ENCODE peak calls at places on chromosomes 12 and 14, in eight cellular contexts. C is ascending aorta, R is tibial nerve, L is IMR-90, J is esophagus squamous epithelium, M is left ventricle myocardium inferior, G is Caco-2, Q is breast epithelium. Y is an unnamed sample. For H3K4me1 and H3K36me3, the result is how much of the 10 kb centered on the place peaks cover.

GRCh38 chr14:74400328-74400727 is 25.7 kb downstream of the SYNDIG1L start:
- DNase-seq in C (peak), R (no peak), L (no peak), J (no peak), M (no peak), G (no peak), Q (no peak), Y (no peak)

GRCh38 chr12:99092100-99092851 is 447.2 kb downstream of the APAF1 start:
- DNase-seq in C (no peak), R (no peak), L (no peak), J (no peak), M (no peak), G (no peak), Q (no peak), Y (no peak)

GRCh38 chr12:121000530-121000929 is 15.8 kb downstream of the C12orf43 start:
- DNase-seq in C (no peak), R (no peak), L (no peak), J (no peak), M (no peak), G (no peak), Q (no peak), Y (no peak)

GRCh38 chr12:114684098-114684869 is at the start of gene TBX3:
- DNase-seq in C (peak), R (peak), L (peak), J (peak), M (peak), G (peak), Q (peak), Y (peak)

GRCh38 chr14:74140374-74140850 is 55.7 kb downstream of the LIN52 start:
- DNase-seq in C (peak), R (peak), L (no peak), J (no peak), M (peak), G (no peak), Q (no peak), Y (peak)

GRCh38 chr14:33432407-33433023 is 493.8 kb downstream of the NPAS3 start:
- DNase-seq in C (no peak), R (no peak), L (peak), J (no peak), M (no peak), G (no peak), Q (no peak), Y (no peak)

GRCh38 chr12:66514581-66514980 is 164.3 kb downstream of the GRIP1 start:
- DNase-seq in C (no peak), R (no peak), L (no peak), J (no peak), M (no peak), G (no peak), Q (no peak), Y (no peak)

GRCh38 chr12:69500631-69501030 is 30.4 kb downstream of the FRS2 start:
- DNase-seq in C (no peak), R (no peak), L (peak), J (no peak), M (no peak), G (no peak), Q (no peak), Y (no peak)

GRCh38 chr14:74065746-74066575 is 18.3 kb downstream of the ALDH6A1 start:
- DNase-seq in C (no peak), R (no peak), L (peak), J (no peak), M (no peak), G (no peak), Q (no peak), Y (no peak)

GRCh38 chr14:33118653-33119052 is 180.0 kb downstream of the NPAS3 start:
- DNase-seq in C (no peak), R (no peak), L (no peak), J (no peak), M (no peak), G (no peak), Q (no peak), Y (no peak)

GRCh38 chr12:93813972-93814821 is 137.0 kb downstream of the CRADD start:
- DNase-seq in C (peak), R (peak), L (peak), J (no peak), M (peak), G (no peak), Q (peak), Y (peak)

GRCh38 chr14:75150150-75150549 is 23.3 kb upstream of the NEK9 start:
- DNase-seq in C (no peak), R (no peak), L (no peak), J (no peak), M (no peak), G (no peak), Q (no peak), Y (no peak)

GRCh38 chr14:50559990-50560928 is at the start of gene ATL1:
- DNase-seq in C (peak), R (peak), L (peak), J (no peak), M (peak), G (peak), Q (peak), Y (peak)

GRCh38 chr14:33509927-33510535 is 440.8 kb downstream of the EGLN3 start:
- DNase-seq in C (no peak), R (no peak), L (no peak), J (no peak), M (no peak), G (no peak), Q (no peak), Y (no peak)

GRCh38 chr14:92650581-92651105 is 97.8 kb downstream of the LGMN start:
- DNase-seq in C (no peak), R (no peak), L (no peak), J (no peak), M (no peak), G (no peak), Q (no peak), Y (no peak)

GRCh38 chr14:92754956-92755355 is 6.5 kb upstream of the LGMN start:
- DNase-seq in C (no peak), R (no peak), L (no peak), J (no peak), M (no peak), G (no peak), Q (no peak), Y (no peak)

GRCh38 chr14:31207287-31207745 is 277 bp downstream of the HECTD1 start:
- DNase-seq in C (no peak), R (peak), L (no peak), J (no peak), M (no peak), G (peak), Q (peak), Y (peak)

GRCh38 chr12:57208946-57209282 is 7.7 kb upstream of the NXPH4 start:
- DNase-seq in C (no peak), R (no peak), L (no peak), J (no peak), M (peak), G (no peak), Q (no peak), Y (no peak)

GRCh38 chr14:78157855-78158436 is 12.2 kb upstream of the NRXN3 start:
- DNase-seq in C (no peak), R (no peak), L (peak), J (no peak), M (no peak), G (no peak), Q (no peak), Y (no peak)

GRCh38 chr14:61941421-61941805 is 179.2 kb downstream of the SNAPC1 start:
- DNase-seq in C (no peak), R (no peak), L (no peak), J (no peak), M (no peak), G (no peak), Q (no peak), Y (no peak)

GRCh38 chr12:11723993-11724392 is 74.5 kb downstream of the ETV6 start:
- DNase-seq in C (no peak), R (no peak), L (peak), J (no peak), M (no peak), G (no peak), Q (no peak), Y (no peak)

DNA sequence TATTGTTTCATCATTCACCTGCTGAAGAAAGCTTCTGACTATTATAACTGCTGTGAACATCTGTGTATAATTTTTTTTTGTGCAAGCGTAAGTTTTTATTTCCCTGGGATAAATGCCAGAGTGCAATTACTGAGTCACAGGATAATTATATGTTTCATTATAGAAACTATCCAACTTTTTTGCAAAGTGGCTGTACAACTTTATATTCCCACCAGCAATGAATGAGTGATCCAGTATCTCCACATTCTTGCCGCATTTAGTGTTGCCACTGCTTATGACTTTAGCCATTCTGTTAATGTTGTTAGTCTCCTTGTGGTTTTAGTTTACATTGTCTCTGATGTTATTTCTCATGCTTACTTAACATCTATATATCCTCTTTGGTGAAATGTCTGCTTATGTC is 88.1 kb upstream of the CCDC175 start:
- DNase-seq in C (no peak), R (no peak), L (no peak), J (no peak), M (no peak), G (no peak), Q (no peak), Y (no peak)
- H3K4me1 ChIP-seq in C (under half), R (under half), L (under half), J (under half), M (under half), G (under half), Q (under half), Y (under half)

GRCh38 chr12:24884911-24885310 is 64.0 kb downstream of the BCAT1 start:
- DNase-seq in C (no peak), R (no peak), L (no peak), J (no peak), M (no peak), G (no peak), Q (no peak), Y (no peak)

GRCh38 chr12:24880732-24881131 is 68.2 kb downstream of the BCAT1 start:
- DNase-seq in C (no peak), R (no peak), L (no peak), J (no peak), M (no peak), G (no peak), Q (no peak), Y (no peak)

GRCh38 chr12:24881724-24882371 is 67.1 kb downstream of the BCAT1 start:
- DNase-seq in C (no peak), R (no peak), L (no peak), J (no peak), M (no peak), G (no peak), Q (no peak), Y (no peak)

GRCh38 chr12:24879644-24880043 is 69.3 kb downstream of the BCAT1 start:
- DNase-seq in C (no peak), R (no peak), L (no peak), J (no peak), M (no peak), G (no peak), Q (no peak), Y (no peak)

GRCh38 chr12:24881227-24881626 is 67.7 kb downstream of the BCAT1 start:
- DNase-seq in C (no peak), R (no peak), L (no peak), J (no peak), M (no peak), G (no peak), Q (no peak), Y (no peak)
- H3K36me3 ChIP-seq in C (under half), R (under half), L (under half), J (under half), M (under half), G (under half), Q (under half), Y (under half)

DNA sequence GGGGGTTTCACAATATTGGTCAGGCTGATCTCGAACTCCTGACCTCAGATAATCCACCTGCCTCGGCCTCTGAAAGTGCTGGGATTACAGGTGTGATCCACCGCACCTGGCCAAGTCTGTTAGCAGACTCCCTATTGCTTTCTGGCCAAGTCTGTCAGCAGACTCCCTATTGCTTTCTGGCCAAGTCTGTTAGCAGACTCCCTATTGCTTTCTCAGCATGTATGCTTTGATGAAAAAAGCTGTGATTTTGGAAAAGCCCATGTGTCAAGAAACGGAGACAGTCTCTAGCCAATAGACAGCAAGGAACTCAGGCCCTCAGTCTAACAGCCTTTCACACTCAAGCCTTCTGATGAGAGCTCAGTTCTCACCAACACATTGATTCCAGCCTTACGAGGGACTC is 158.8 kb upstream of the KRR1 start:
- DNase-seq in C (no peak), R (no peak), L (no peak), J (no peak), M (no peak), G (no peak), Q (no peak), Y (no peak)
- TF ChIP-seq CTCF in C (no peak), R (no peak), L (no peak), J (no peak), M (no peak), G (no peak), Q (no peak), Y (no peak)

DNA sequence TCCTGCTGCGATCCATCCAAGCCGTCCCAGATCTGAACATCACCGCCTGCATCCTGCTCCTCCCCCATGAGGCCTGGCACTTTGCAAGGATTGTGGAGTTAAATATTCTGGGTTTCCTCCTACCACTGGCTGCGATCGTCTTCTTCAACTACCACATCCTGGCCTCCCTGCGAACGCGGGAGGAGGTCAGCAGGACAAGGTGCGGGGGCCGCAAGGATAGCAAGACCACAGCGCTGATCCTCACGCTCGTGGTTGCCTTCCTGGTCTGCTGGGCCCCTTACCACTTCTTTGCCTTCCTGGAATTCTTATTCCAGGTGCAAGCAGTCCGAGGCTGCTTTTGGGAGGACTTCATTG is 8.2 kb downstream of the BDKRB1 start:
- DNase-seq in C (no peak), R (no peak), L (no peak), J (no peak), M (no peak), G (no peak), Q (no peak), Y (no peak)
- H3K4me1 ChIP-seq in C (under half), R (under half), L (under half), J (under half), M (under half), G (under half), Q (under half), Y (under half)

GRCh38 chr12:22272596-22272995 is 61.9 kb downstream of the ST8SIA1 start:
- DNase-seq in C (no peak), R (no peak), L (no peak), J (no peak), M (no peak), G (no peak), Q (no peak), Y (no peak)

GRCh38 chr12:22266101-22266500 is 68.4 kb downstream of the ST8SIA1 start:
- DNase-seq in C (no peak), R (no peak), L (peak), J (no peak), M (no peak), G (no peak), Q (no peak), Y (no peak)

GRCh38 chr12:22271036-22271435 is 63.5 kb downstream of the ST8SIA1 start:
- DNase-seq in C (no peak), R (no peak), L (peak), J (no peak), M (no peak), G (no peak), Q (peak), Y (no peak)

GRCh38 chr12:22268406-22268805 is 66.1 kb downstream of the ST8SIA1 start:
- DNase-seq in C (no peak), R (no peak), L (no peak), J (no peak), M (no peak), G (no peak), Q (no peak), Y (no peak)

GRCh38 chr12:22268973-22269372 is 65.5 kb downstream of the ST8SIA1 start:
- DNase-seq in C (no peak), R (no peak), L (no peak), J (no peak), M (no peak), G (no peak), Q (no peak), Y (no peak)
- H3K36me3 ChIP-seq in C (under half), R (under half), L (under half), J (under half), M (under half), G (under half), Q (under half), Y (under half)

DNA sequence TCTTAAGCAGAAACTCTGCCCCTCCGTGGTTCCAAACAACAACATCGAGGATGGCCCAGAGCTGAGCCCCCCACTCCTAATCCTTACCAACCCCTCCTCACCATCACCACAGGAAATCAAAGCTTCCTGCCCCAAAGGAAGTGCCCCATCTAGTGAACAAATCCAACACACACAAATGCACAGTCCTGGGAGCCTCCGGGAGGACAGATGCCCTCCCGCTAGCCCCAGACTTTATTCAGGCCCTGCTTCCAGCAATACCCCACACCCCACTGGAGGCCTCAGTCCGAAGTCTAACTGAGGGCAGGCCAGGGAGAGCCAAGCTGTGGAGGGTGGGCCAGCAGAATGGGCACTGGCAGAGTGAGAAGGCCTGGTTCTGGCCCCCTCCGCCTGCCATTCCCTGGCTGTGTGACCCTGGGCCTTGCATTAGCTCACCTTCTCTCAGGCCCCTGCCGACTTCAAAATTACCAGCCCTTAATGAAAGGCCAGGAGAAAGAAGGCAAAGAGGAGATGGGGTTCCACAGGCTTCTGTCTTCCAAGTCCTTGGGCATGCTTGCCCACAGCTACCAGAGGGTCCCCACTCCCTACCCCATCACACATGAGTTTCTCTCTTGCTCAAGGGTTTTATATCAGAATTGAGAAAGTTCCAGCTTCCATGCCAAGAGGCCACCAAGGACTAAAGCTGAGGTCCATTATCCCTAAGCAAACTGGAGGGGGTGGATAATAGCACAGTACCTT is 2.3 kb downstream of the HDAC7 start:
- DNase-seq in C (no peak), R (no peak), L (no peak), J (no peak), M (no peak), G (no peak), Q (no peak), Y (no peak)
- TF ChIP-seq CTCF in C (no peak), R (no peak), L (peak), J (peak), M (peak), G (no peak), Q (no peak), Y (no peak)

DNA sequence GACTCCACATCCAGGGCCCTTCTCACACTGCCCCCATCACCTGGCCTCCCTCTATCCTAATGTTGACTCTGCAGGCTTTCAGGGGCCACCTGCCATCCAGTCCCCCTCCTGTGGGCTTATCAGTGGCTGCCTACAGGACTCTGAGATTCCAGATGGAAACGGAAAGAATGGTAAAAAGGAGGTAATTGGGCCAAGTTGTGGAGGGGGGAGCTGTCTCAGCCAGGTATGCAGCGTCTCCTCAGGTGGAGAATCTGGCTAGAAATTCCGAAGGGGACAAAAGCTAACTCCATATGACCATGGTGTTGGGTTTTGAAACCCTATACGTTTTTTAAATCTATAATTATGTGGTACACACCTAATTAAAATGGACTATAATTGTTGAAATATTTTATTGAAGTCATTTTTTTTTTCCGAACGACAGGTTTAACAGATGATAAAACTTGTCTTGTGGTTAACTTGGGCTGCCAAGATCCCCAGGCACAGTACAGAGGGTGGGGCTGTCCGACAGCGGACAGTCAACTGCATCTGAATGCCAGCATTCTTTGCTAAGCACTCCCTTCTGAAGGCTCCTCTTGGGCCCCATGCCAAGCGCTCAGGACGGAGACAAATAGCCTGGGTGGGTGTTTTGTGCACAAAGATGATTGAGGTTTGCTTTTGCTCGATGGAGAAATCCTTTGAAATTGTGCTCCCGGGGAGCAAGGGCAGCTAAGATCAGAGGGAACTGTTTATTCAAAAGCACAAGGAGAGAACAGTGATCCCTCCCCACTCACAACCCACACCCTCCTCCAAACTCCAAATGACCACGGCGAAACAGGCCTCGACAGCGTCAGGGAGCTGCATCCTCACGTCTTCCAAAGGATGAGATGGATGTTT is 365.6 kb downstream of the BCL11B start:
- DNase-seq in C (no peak), R (peak), L (no peak), J (no peak), M (no peak), G (no peak), Q (peak), Y (no peak)
- H3K4me1 ChIP-seq in C (under half), R (under half), L (under half), J (under half), M (under half), G (under half), Q (under half), Y (under half)

Y was measured in thoracic aorta.